ENCODE peak calls at places on chromosomes 6 and 20, in four cellular contexts. L is activated T-cell treated with anti-CD3 and anti-CD28 coated beads for 1 hour, A is HT-29, G is NCI-H774. S is an unnamed sample.

GRCh38 chr6:135722182-135722581 is 129.3 kb upstream of the PDE7B start:
- DNase-seq in G (no peak), L (no peak), A (no peak), S (peak)

GRCh38 chr6:43804550-43805223 is 34.7 kb downstream of the VEGFA start:
- DNase-seq in L (no peak), G (peak), A (peak), S (peak)

GRCh38 chr20:52905235-52905634 is 66.9 kb upstream of the TSHZ2 start:
- DNase-seq in G (no peak), L (no peak), A (no peak), S (no peak)

GRCh38 chr6:147503587-147503986 is 4.9 kb upstream of the SAMD5 start:
- DNase-seq in L (no peak), A (no peak), G (no peak), S (no peak)

GRCh38 chr20:701401-702129 is 26.0 kb upstream of the SCRT2 start:
- DNase-seq in A (no peak), G (no peak), L (no peak), S (no peak)

GRCh38 chr20:16128538-16129106 is 444.6 kb downstream of the KIF16B start:
- DNase-seq in L (no peak), G (no peak), A (no peak), S (no peak)

GRCh38 chr20:1364106-1364505 is 28.7 kb downstream of the FKBP1A start:
- DNase-seq in L (no peak), G (no peak), A (no peak), S (no peak)

GRCh38 chr6:30881987-30882763 is 2.1 kb upstream of the DDR1 start:
- DNase-seq in L (no peak), G (no peak), A (no peak), S (no peak)

GRCh38 chr6:145096846-145097245 is 638.5 kb downstream of the EPM2A start:
- DNase-seq in G (no peak), A (peak), L (no peak), S (peak)

GRCh38 chr20:9409352-9409751 is 105.0 kb upstream of the LAMP5 start:
- DNase-seq in G (no peak), L (no peak), A (no peak), S (no peak)

GRCh38 chr6:77292564-77293546 is 170.4 kb downstream of the HTR1B start:
- DNase-seq in G (no peak), A (no peak), L (no peak), S (peak)

GRCh38 chr20:23135449-23136447 is 49.6 kb upstream of the CD93 start:
- DNase-seq in G (no peak), L (no peak), A (no peak), S (no peak)

GRCh38 chr20:9668356-9668755 is 154.0 kb downstream of the LAMP5 start:
- DNase-seq in L (no peak), G (no peak), A (no peak), S (no peak)

S was measured in LoVo.